ENCODE peak calls at places on chromosomes 12 and 14, in seven cellular contexts. I, X, Z, G, O, M and N are unnamed samples.

GRCh38 chr12:122081108-122081696 is 2.6 kb downstream of the MLXIP start:
- DNase-seq in X (no peak), G (no peak), I (no peak), O (no peak), M (no peak), Z (no peak), N (no peak)

GRCh38 chr14:95299271-95299670 is 20.4 kb downstream of the CLMN start:
- DNase-seq in M (no peak), X (no peak), I (no peak), Z (no peak), G (no peak), O (no peak), N (no peak)

GRCh38 chr12:15538881-15539280 is 216.6 kb downstream of the PTPRO start:
- DNase-seq in G (no peak), Z (no peak), I (no peak), X (no peak), O (no peak), M (no peak), N (no peak)

GRCh38 chr12:14773685-14774073 is 29.6 kb downstream of the WBP11 start:
- DNase-seq in O (no peak), M (no peak), G (no peak), Z (peak), X (no peak), I (no peak), N (no peak)

GRCh38 chr12:122813310-122813713 is 21.9 kb upstream of the HIP1R start:
- DNase-seq in X (no peak), Z (no peak), M (no peak), O (no peak), I (no peak), G (no peak), N (no peak)

GRCh38 chr12:115916910-115917668 is 360.4 kb downstream of the MED13L start:
- DNase-seq in X (peak), Z (peak), I (peak), M (peak), G (peak), O (peak), N (no peak)

GRCh38 chr14:72682188-72682587 is 211.7 kb downstream of the DPF3 start:
- DNase-seq in G (no peak), O (no peak), I (no peak), X (no peak), Z (no peak), M (no peak), N (no peak)

GRCh38 chr12:94783862-94784261 is 133.5 kb upstream of the TMCC3 start:
- DNase-seq in X (no peak), O (no peak), I (no peak), G (no peak), Z (no peak), M (no peak), N (no peak)

GRCh38 chr12:6166808-6167207 is 33.4 kb upstream of the CD9 start:
- DNase-seq in G (no peak), O (no peak), M (no peak), I (no peak), X (no peak), Z (no peak), N (no peak)

GRCh38 chr12:14514946-14515345 is 52.7 kb downstream of the PLBD1 start:
- DNase-seq in I (no peak), O (no peak), Z (no peak), M (no peak), G (no peak), X (no peak), N (no peak)

GRCh38 chr12:6553051-6553868 is 2.6 kb downstream of the IFFO1 start:
- DNase-seq in G (no peak), O (no peak), X (peak), Z (no peak), I (no peak), M (no peak), N (no peak)

GRCh38 chr14:85531594-85532391 is 1.8 kb downstream of the FLRT2 start:
- DNase-seq in X (peak), I (no peak), O (peak), G (no peak), Z (peak), M (no peak), N (peak)

GRCh38 chr14:34364201-34364600 is 97.8 kb downstream of the SPTSSA start:
- DNase-seq in M (no peak), X (no peak), I (no peak), Z (no peak), O (no peak), G (no peak), N (no peak)

GRCh38 chr12:101172316-101172715 is 37.7 kb downstream of the SLC5A8 start:
- DNase-seq in I (no peak), G (no peak), O (peak), Z (no peak), M (no peak), X (no peak), N (peak)

GRCh38 chr12:11576104-11576503 is 73.4 kb upstream of the ETV6 start:
- DNase-seq in Z (no peak), M (no peak), I (peak), X (no peak), O (no peak), G (peak), N (no peak)

GRCh38 chr12:106290666-106291065 is 11.9 kb upstream of the TCP11L2 start:
- DNase-seq in G (no peak), M (no peak), Z (no peak), I (no peak), O (no peak), X (no peak), N (no peak)

GRCh38 chr12:50211392-50212070 is 44.4 kb upstream of the CERS5 start:
- DNase-seq in Z (no peak), O (no peak), M (no peak), I (no peak), X (no peak), G (no peak), N (no peak)

GRCh38 chr12:131007031-131007793 is 53.5 kb downstream of the ADGRD1 start:
- DNase-seq in X (peak), Z (no peak), O (no peak), I (no peak), M (no peak), G (no peak), N (no peak)

GRCh38 chr14:96670391-96670790 is 126.8 kb upstream of the VRK1 start:
- DNase-seq in Z (no peak), G (no peak), X (no peak), O (no peak), M (no peak), I (no peak), N (no peak)

GRCh38 chr12:100576311-100577036 is 3.0 kb downstream of the GAS2L3 start:
- DNase-seq in O (no peak), I (no peak), G (no peak), X (no peak), Z (no peak), M (no peak), N (no peak)

GRCh38 chr12:74741113-74741512 is 203.5 kb downstream of the ATXN7L3B start:
- DNase-seq in X (no peak), Z (no peak), I (no peak), G (no peak), M (no peak), O (no peak), N (no peak)

GRCh38 chr14:61374284-61374683 is 52.9 kb downstream of the PRKCH start:
- DNase-seq in O (no peak), I (no peak), Z (no peak), G (no peak), M (no peak), X (no peak), N (no peak)

GRCh38 chr14:103033744-103034143 is 23.6 kb downstream of the CDC42BPB start:
- DNase-seq in X (no peak), Z (no peak), G (no peak), M (no peak), I (no peak), O (peak), N (peak)

GRCh38 chr12:26056335-26056734 is 68.5 kb downstream of the BHLHE41 start:
- DNase-seq in G (no peak), O (no peak), I (no peak), Z (no peak), M (no peak), X (no peak), N (no peak)

GRCh38 chr14:68675233-68675577 is 117.7 kb downstream of the ZFP36L1 start:
- DNase-seq in Z (no peak), I (no peak), G (no peak), O (no peak), X (no peak), M (no peak), N (no peak)

GRCh38 chr14:61191751-61192150 is 89.4 kb downstream of the TMEM30B start:
- DNase-seq in I (no peak), X (no peak), O (no peak), G (no peak), M (no peak), Z (no peak), N (no peak)

GRCh38 chr12:69630191-69630590 is 19.5 kb upstream of the LRRC10 start:
- DNase-seq in G (no peak), I (no peak), M (no peak), O (peak), X (no peak), Z (no peak), N (no peak)

GRCh38 chr14:88729159-88729558 is 63.6 kb downstream of the EML5 start:
- DNase-seq in G (no peak), M (no peak), I (no peak), Z (no peak), X (no peak), O (no peak), N (no peak)

GRCh38 chr12:106759526-106760183 is 14.8 kb upstream of the RIC8B start:
- DNase-seq in O (no peak), G (no peak), I (no peak), X (no peak), Z (no peak), M (no peak), N (no peak)

GRCh38 chr12:53972152-53972702 is 699 bp upstream of the HOXC11 start:
- DNase-seq in G (no peak), O (no peak), M (no peak), X (no peak), Z (no peak), I (no peak), N (no peak)

GRCh38 chr12:2256453-2256852 is 203.7 kb downstream of the CACNA1C start:
- DNase-seq in I (no peak), M (no peak), Z (no peak), G (no peak), O (no peak), X (no peak), N (no peak)